ENCODE peak calls at places on chromosomes 16 and 17, in seven cellular contexts. One of them, this sample, is unnamed.
A peak's percentile ranks its signal among the peaks of the same experiment; 100 is the strongest.

GRCh38 chr17:1323336-1323735 is 43.9 kb downstream of the TRARG1 start:
- DNase-seq in K562: peak; percentile 40
- DNase-seq in SK-N-SH: no peak
- DNase-seq in H1: no peak
- DNase-seq in HCT116: no peak
- DNase-seq in HepG2: no peak
- DNase-seq in GM12878: no peak
- DNase-seq in this sample: peak; percentile 86

GRCh38 chr16:59432934-59433333 is 698.8 kb upstream of the GOT2 start:
- DNase-seq in K562: no peak
- DNase-seq in SK-N-SH: peak; percentile 3
- DNase-seq in H1: no peak
- DNase-seq in HCT116: no peak
- DNase-seq in HepG2: no peak
- DNase-seq in GM12878: no peak
- DNase-seq in this sample: no peak

GRCh38 chr17:22506861-22507260 is 814.5 kb downstream of the KCNJ18 start:
- DNase-seq in K562: no peak
- DNase-seq in SK-N-SH: no peak
- DNase-seq in H1: no peak
- DNase-seq in HCT116: no peak
- DNase-seq in HepG2: no peak
- DNase-seq in GM12878: no peak
- DNase-seq in this sample: no peak

GRCh38 chr17:83015511-83015910 is 63.9 kb upstream of the METRNL start:
- DNase-seq in K562: no peak
- DNase-seq in SK-N-SH: no peak
- DNase-seq in H1: no peak
- DNase-seq in HCT116: no peak
- DNase-seq in HepG2: no peak
- DNase-seq in GM12878: no peak
- DNase-seq in this sample: no peak

GRCh38 chr16:72847187-72848044 is 200.5 kb downstream of the ZFHX3 start:
- DNase-seq in K562: peak; percentile 34
- DNase-seq in SK-N-SH: peak; percentile 70
- DNase-seq in H1: no peak
- DNase-seq in HCT116: no peak
- DNase-seq in HepG2: peak; percentile 30
- DNase-seq in GM12878: no peak
- DNase-seq in this sample: peak; percentile 67

GRCh38 chr16:85573696-85574641 is 39.2 kb upstream of the GSE1 start:
- DNase-seq in K562: peak; percentile 92
- DNase-seq in SK-N-SH: peak; percentile 93
- DNase-seq in H1: no peak
- DNase-seq in HCT116: no peak
- DNase-seq in HepG2: no peak
- DNase-seq in GM12878: no peak
- DNase-seq in this sample: no peak

GRCh38 chr17:40303009-40303657 is 5.8 kb upstream of the RARA start:
- DNase-seq in K562: peak; percentile 63
- DNase-seq in SK-N-SH: peak; percentile 63
- DNase-seq in H1: no peak
- DNase-seq in HCT116: peak; percentile 35
- DNase-seq in HepG2: peak; percentile 64
- DNase-seq in GM12878: no peak
- DNase-seq in this sample: no peak

GRCh38 chr17:32302037-32302436 is 36.4 kb downstream of the RHBDL3 start:
- DNase-seq in K562: no peak
- DNase-seq in SK-N-SH: no peak
- DNase-seq in H1: no peak
- DNase-seq in HCT116: no peak
- DNase-seq in HepG2: peak; percentile 69
- DNase-seq in GM12878: no peak
- DNase-seq in this sample: no peak

GRCh38 chr17:62178579-62178978 is 113.5 kb upstream of the MED13 start:
- DNase-seq in K562: no peak
- DNase-seq in SK-N-SH: no peak
- DNase-seq in H1: no peak
- DNase-seq in HCT116: no peak
- DNase-seq in HepG2: no peak
- DNase-seq in GM12878: no peak
- DNase-seq in this sample: no peak

GRCh38 chr17:76659928-76660614 is 16.5 kb upstream of the ST6GALNAC1 start:
- DNase-seq in K562: peak; percentile 82
- DNase-seq in SK-N-SH: peak; percentile 73
- DNase-seq in H1: no peak
- DNase-seq in HCT116: no peak
- DNase-seq in HepG2: no peak
- DNase-seq in GM12878: no peak
- DNase-seq in this sample: no peak

GRCh38 chr17:19021622-19022083 is 17.1 kb upstream of the FAM83G start:
- DNase-seq in K562: peak; percentile 79
- DNase-seq in SK-N-SH: no peak
- DNase-seq in H1: no peak
- DNase-seq in HCT116: no peak
- DNase-seq in HepG2: no peak
- DNase-seq in GM12878: no peak
- DNase-seq in this sample: no peak

GRCh38 chr17:74960739-74961342 is 11.7 kb downstream of the HID1 start:
- DNase-seq in K562: peak; percentile 92
- DNase-seq in SK-N-SH: no peak
- DNase-seq in H1: peak; percentile 54
- DNase-seq in HCT116: peak; percentile 54
- DNase-seq in HepG2: peak; percentile 83
- DNase-seq in GM12878: no peak
- DNase-seq in this sample: peak; percentile 47

GRCh38 chr16:72467157-72467759 is 295.3 kb upstream of the PMFBP1 start:
- DNase-seq in K562: peak; percentile 30
- DNase-seq in SK-N-SH: peak; percentile 37
- DNase-seq in H1: no peak
- DNase-seq in HCT116: peak; percentile 28
- DNase-seq in HepG2: peak; percentile 69
- DNase-seq in GM12878: no peak
- DNase-seq in this sample: peak; percentile 4

GRCh38 chr17:55496094-55496881 is 15.0 kb downstream of the SMIM36 start:
- DNase-seq in K562: peak; percentile 48
- DNase-seq in SK-N-SH: no peak
- DNase-seq in H1: no peak
- DNase-seq in HCT116: no peak
- DNase-seq in HepG2: peak; percentile 28
- DNase-seq in GM12878: no peak
- DNase-seq in this sample: no peak

GRCh38 chr17:15502315-15503112 is 35.1 kb upstream of the CDRT4 start:
- DNase-seq in K562: peak; percentile 78
- DNase-seq in SK-N-SH: peak; percentile 89
- DNase-seq in H1: peak; percentile 56
- DNase-seq in HCT116: peak; percentile 33
- DNase-seq in HepG2: peak; percentile 28
- DNase-seq in GM12878: no peak
- DNase-seq in this sample: peak; percentile 58

GRCh38 chr16:47886631-47887415 is 269.0 kb downstream of the ABCC12 start:
- DNase-seq in K562: no peak
- DNase-seq in SK-N-SH: no peak
- DNase-seq in H1: no peak
- DNase-seq in HCT116: no peak
- DNase-seq in HepG2: no peak
- DNase-seq in GM12878: no peak
- DNase-seq in this sample: no peak

GRCh38 chr17:68861602-68862001 is 93.6 kb downstream of the ABCA8 start:
- DNase-seq in K562: no peak
- DNase-seq in SK-N-SH: no peak
- DNase-seq in H1: no peak
- DNase-seq in HCT116: no peak
- DNase-seq in HepG2: no peak
- DNase-seq in GM12878: no peak
- DNase-seq in this sample: no peak

GRCh38 chr16:57041182-57042156 is 50.9 kb upstream of the CPNE2 start:
- DNase-seq in K562: no peak
- DNase-seq in SK-N-SH: no peak
- DNase-seq in H1: no peak
- DNase-seq in HCT116: no peak
- DNase-seq in HepG2: no peak
- DNase-seq in GM12878: peak; percentile 79
- DNase-seq in this sample: no peak
- TF ChIP-seq JUND in K562: no peak
- TF ChIP-seq JUND in SK-N-SH: no peak
- TF ChIP-seq JUND in H1: no peak
- TF ChIP-seq JUND in HCT116: no peak
- TF ChIP-seq JUND in HepG2: no peak
- TF ChIP-seq JUND in GM12878: no peak
- TF ChIP-seq JUND in this sample: no peak

DNA sequence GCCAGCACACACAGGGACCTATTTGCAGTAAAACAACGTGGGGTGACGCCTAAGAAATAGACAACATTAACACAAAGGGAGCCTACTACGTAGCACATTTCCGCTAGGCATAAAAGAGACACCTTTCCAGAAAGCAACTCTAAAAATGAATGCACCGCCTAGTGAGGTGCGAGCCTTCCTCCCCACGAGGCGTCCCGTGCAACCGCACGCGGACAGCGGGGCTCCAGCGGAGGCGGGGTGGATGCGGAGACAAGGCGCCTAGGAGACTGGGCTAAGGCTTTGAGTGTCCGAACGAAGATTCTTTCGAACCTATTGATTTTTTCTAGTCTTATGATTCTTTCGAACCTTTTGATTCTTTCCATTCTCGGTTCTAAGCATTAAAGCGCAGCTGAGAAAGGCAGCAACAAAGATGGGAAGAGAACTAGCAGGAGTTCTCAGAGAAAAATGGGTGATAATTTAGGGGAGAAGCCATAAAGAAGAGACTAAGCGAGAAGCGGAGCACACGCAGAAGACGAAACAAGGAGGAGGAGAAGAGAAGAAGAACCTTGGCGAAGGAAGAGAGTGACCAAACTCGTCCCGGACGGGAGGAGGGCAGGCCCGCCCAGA is 433 bp upstream of the CPD start:
- DNase-seq in K562: peak; percentile 26
- DNase-seq in SK-N-SH: peak; percentile 58
- DNase-seq in H1: no peak
- DNase-seq in HCT116: no peak
- DNase-seq in HepG2: no peak
- DNase-seq in GM12878: no peak
- DNase-seq in this sample: no peak
- TF ChIP-seq JUND in K562: no peak
- TF ChIP-seq JUND in SK-N-SH: no peak
- TF ChIP-seq JUND in H1: no peak
- TF ChIP-seq JUND in HCT116: no peak
- TF ChIP-seq JUND in HepG2: no peak
- TF ChIP-seq JUND in GM12878: no peak
- TF ChIP-seq JUND in this sample: no peak

GRCh38 chr16:2786061-2786825 is 1.1 kb downstream of the PRSS33 start:
- DNase-seq in K562: no peak
- DNase-seq in SK-N-SH: no peak
- DNase-seq in H1: no peak
- DNase-seq in HCT116: no peak
- DNase-seq in HepG2: no peak
- DNase-seq in GM12878: no peak
- DNase-seq in this sample: no peak

GRCh38 chr16:2783581-2784375 is 3.6 kb downstream of the PRSS33 start:
- DNase-seq in K562: no peak
- DNase-seq in SK-N-SH: no peak
- DNase-seq in H1: no peak
- DNase-seq in HCT116: no peak
- DNase-seq in HepG2: no peak
- DNase-seq in GM12878: no peak
- DNase-seq in this sample: no peak

GRCh38 chr16:2782583-2783351 is 4.6 kb downstream of the PRSS33 start:
- DNase-seq in K562: no peak
- DNase-seq in SK-N-SH: no peak
- DNase-seq in H1: no peak
- DNase-seq in HCT116: no peak
- DNase-seq in HepG2: no peak
- DNase-seq in GM12878: no peak
- DNase-seq in this sample: no peak

GRCh38 chr16:2785101-2785991 is 2.0 kb downstream of the PRSS33 start:
- DNase-seq in K562: no peak
- DNase-seq in SK-N-SH: peak; percentile 70
- DNase-seq in H1: no peak
- DNase-seq in HCT116: no peak
- DNase-seq in HepG2: no peak
- DNase-seq in GM12878: no peak
- DNase-seq in this sample: no peak

DNA sequence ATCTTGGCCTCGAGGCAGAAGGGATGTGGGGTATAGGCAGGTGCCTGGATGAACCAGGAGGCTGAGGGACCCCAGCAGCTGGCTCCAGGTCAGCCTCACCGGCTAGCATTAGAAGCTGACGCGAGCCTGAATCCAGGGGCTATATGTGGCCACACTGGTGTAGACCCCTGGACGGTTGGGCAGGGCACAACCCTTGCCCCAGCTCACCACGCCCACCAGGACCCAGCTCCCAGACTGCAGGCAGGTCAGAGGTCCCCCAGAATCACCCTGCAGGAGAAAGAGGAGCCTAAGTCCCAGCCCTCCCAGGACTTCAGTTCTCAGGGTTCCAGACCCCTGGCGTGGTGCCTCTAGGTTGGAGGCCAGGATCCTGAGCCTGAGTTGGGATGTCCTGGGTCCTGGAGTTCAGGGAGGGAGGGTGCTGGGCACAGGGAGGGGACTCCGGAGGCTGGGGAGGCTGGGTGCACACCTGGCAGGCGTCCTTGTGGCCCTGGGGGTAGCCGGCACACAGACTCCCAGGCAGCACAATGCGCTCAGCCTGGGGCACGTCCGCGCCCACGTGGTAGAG is 2.7 kb downstream of the PRSS33 start:
- DNase-seq in K562: no peak
- DNase-seq in SK-N-SH: no peak
- DNase-seq in H1: no peak
- DNase-seq in HCT116: no peak
- DNase-seq in HepG2: no peak
- DNase-seq in GM12878: no peak
- DNase-seq in this sample: no peak
- TF ChIP-seq JUND in K562: no peak
- TF ChIP-seq JUND in SK-N-SH: no peak
- TF ChIP-seq JUND in H1: no peak
- TF ChIP-seq JUND in HCT116: no peak
- TF ChIP-seq JUND in HepG2: no peak
- TF ChIP-seq JUND in GM12878: no peak
- TF ChIP-seq JUND in this sample: no peak

DNA sequence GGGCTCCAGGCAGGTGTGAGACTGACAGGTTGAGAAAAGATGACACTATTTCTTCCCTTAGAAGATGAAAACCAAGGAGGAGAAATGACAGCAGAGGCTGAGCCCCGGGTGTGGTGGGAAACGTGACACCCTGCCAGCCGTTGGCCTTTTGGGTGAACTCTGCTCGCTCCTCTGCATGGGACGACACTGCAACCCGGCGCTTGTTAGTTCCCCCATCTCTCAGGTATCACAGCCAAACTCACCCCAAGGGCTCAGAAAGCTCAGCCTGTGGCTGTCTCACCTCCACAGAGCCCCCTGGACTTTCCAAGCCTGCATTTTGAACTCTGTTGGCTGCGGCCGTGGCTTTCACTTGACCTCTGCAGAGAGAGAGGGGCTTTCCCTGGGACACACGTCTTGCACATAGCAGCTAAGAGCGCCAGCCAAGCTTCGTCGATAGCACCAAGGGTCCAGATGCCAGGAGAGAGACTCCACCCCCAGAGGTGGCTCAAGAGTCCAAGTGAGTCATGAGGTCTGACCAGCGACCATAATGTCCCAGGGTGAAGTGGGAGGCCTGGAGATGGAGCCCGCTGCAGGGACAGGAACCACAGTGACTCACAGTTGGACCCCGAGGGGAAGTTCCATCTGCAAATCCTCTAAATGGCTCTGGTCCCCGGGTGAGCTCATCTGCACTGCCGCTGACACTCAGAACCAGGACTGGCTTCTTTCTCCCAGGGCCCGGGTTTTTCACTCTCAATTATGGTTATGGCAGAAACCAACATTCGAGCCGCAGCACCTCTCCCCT is 301.9 kb downstream of the SOX9 start:
- DNase-seq in K562: peak; percentile 15
- DNase-seq in SK-N-SH: peak; percentile 71
- DNase-seq in H1: no peak
- DNase-seq in HCT116: peak; percentile 95
- DNase-seq in HepG2: peak; percentile 96
- DNase-seq in GM12878: peak; percentile 94
- DNase-seq in this sample: no peak
- TF ChIP-seq JUND in K562: no peak
- TF ChIP-seq JUND in SK-N-SH: peak; percentile 81
- TF ChIP-seq JUND in H1: no peak
- TF ChIP-seq JUND in HCT116: peak; percentile 84
- TF ChIP-seq JUND in HepG2: peak; percentile 87
- TF ChIP-seq JUND in GM12878: peak; percentile 16
- TF ChIP-seq JUND in this sample: no peak